ENCODE peak calls at places on chromosomes 2 and 18, in five cellular contexts. One of them, this sample, is unnamed.

GRCh38 chr2:232028631-232029030 is 67.1 kb downstream of the DIS3L2 start:
- DNase-seq in K562: no peak
- DNase-seq in GM12878: no peak
- DNase-seq in HepG2: no peak
- DNase-seq in SK-N-SH: no peak
- DNase-seq in this sample: no peak

GRCh38 chr2:231854616-231855125 is 68.4 kb downstream of the COPS7B start:
- DNase-seq in GM12878: no peak
- DNase-seq in K562: no peak
- DNase-seq in SK-N-SH: no peak
- DNase-seq in HepG2: no peak
- DNase-seq in this sample: no peak

GRCh38 chr2:84251651-84252278 is 207.3 kb downstream of the SUCLG1 start:
- DNase-seq in HepG2: no peak
- DNase-seq in SK-N-SH: no peak
- DNase-seq in K562: no peak
- DNase-seq in GM12878: no peak
- DNase-seq in this sample: no peak

GRCh38 chr2:45199973-45200372 is 190.7 kb upstream of the SIX2 start:
- DNase-seq in K562: no peak
- DNase-seq in GM12878: no peak
- DNase-seq in SK-N-SH: no peak
- DNase-seq in HepG2: no peak
- DNase-seq in this sample: no peak

GRCh38 chr2:84792856-84793522 is 87.9 kb downstream of the TRABD2A start:
- DNase-seq in K562: no peak
- DNase-seq in GM12878: no peak
- DNase-seq in HepG2: no peak
- DNase-seq in SK-N-SH: no peak
- DNase-seq in this sample: peak

GRCh38 chr2:33166287-33166881 is 219.6 kb downstream of the LTBP1 start:
- DNase-seq in HepG2: no peak
- DNase-seq in K562: no peak
- DNase-seq in GM12878: no peak
- DNase-seq in SK-N-SH: no peak
- DNase-seq in this sample: no peak

GRCh38 chr18:62280058-62280457 is 45.1 kb upstream of the TNFRSF11A start:
- DNase-seq in HepG2: no peak
- DNase-seq in K562: no peak
- DNase-seq in GM12878: no peak
- DNase-seq in SK-N-SH: no peak
- DNase-seq in this sample: no peak

GRCh38 chr2:18559941-18560796 is at the start of gene RDH14:
- DNase-seq in GM12878: peak
- DNase-seq in K562: peak
- DNase-seq in SK-N-SH: peak
- DNase-seq in HepG2: peak
- DNase-seq in this sample: peak

GRCh38 chr2:120243211-120243610 is 9.4 kb upstream of the RALB start:
- DNase-seq in GM12878: no peak
- DNase-seq in SK-N-SH: no peak
- DNase-seq in HepG2: no peak
- DNase-seq in K562: no peak
- DNase-seq in this sample: no peak

GRCh38 chr2:189951791-189952535 is 110.6 kb downstream of the MSTN start:
- DNase-seq in GM12878: no peak
- DNase-seq in K562: no peak
- DNase-seq in HepG2: no peak
- DNase-seq in SK-N-SH: no peak
- DNase-seq in this sample: peak

GRCh38 chr2:127235082-127235702 is 15.1 kb upstream of the CYP27C1 start:
- DNase-seq in SK-N-SH: no peak
- DNase-seq in GM12878: no peak
- DNase-seq in K562: no peak
- DNase-seq in HepG2: no peak
- DNase-seq in this sample: no peak

GRCh38 chr18:22493255-22493654 is 75.5 kb upstream of the CTAGE1 start:
- DNase-seq in K562: peak
- DNase-seq in HepG2: no peak
- DNase-seq in GM12878: no peak
- DNase-seq in SK-N-SH: no peak
- DNase-seq in this sample: no peak

GRCh38 chr2:17300141-17300540 is 218.1 kb downstream of the RAD51AP2 start:
- DNase-seq in HepG2: no peak
- DNase-seq in K562: no peak
- DNase-seq in SK-N-SH: no peak
- DNase-seq in GM12878: no peak
- DNase-seq in this sample: peak

GRCh38 chr2:201171259-201171814 is 11.6 kb upstream of the CASP10 start:
- DNase-seq in HepG2: no peak
- DNase-seq in K562: no peak
- DNase-seq in SK-N-SH: no peak
- DNase-seq in GM12878: no peak
- DNase-seq in this sample: no peak

GRCh38 chr2:77443076-77443475 is 79.1 kb downstream of the LRRTM4 start:
- DNase-seq in HepG2: no peak
- DNase-seq in GM12878: no peak
- DNase-seq in K562: no peak
- DNase-seq in SK-N-SH: no peak
- DNase-seq in this sample: no peak

GRCh38 chr18:77046994-77047393 is 85.6 kb downstream of the MBP start:
- DNase-seq in GM12878: no peak
- DNase-seq in HepG2: no peak
- DNase-seq in K562: no peak
- DNase-seq in SK-N-SH: no peak
- DNase-seq in this sample: no peak

GRCh38 chr2:187553908-187554703 is at the start of gene TFPI:
- DNase-seq in GM12878: no peak
- DNase-seq in K562: peak
- DNase-seq in SK-N-SH: no peak
- DNase-seq in HepG2: peak
- DNase-seq in this sample: no peak

GRCh38 chr2:218323526-218324472 is 31.5 kb upstream of the TMBIM1 start:
- DNase-seq in K562: no peak
- DNase-seq in SK-N-SH: no peak
- DNase-seq in GM12878: no peak
- DNase-seq in HepG2: peak
- DNase-seq in this sample: peak

GRCh38 chr18:43627833-43628370 is 350.6 kb upstream of the SYT4 start:
- DNase-seq in K562: no peak
- DNase-seq in HepG2: no peak
- DNase-seq in GM12878: no peak
- DNase-seq in SK-N-SH: no peak
- DNase-seq in this sample: no peak

GRCh38 chr2:99662761-99663341 is 173.0 kb upstream of the REV1 start:
- DNase-seq in K562: no peak
- DNase-seq in GM12878: no peak
- DNase-seq in HepG2: no peak
- DNase-seq in SK-N-SH: no peak
- DNase-seq in this sample: no peak

GRCh38 chr2:158321264-158321663 is 135.3 kb downstream of the CCDC148 start:
- DNase-seq in K562: no peak
- DNase-seq in HepG2: no peak
- DNase-seq in SK-N-SH: no peak
- DNase-seq in GM12878: no peak
- DNase-seq in this sample: no peak

GRCh38 chr2:27494944-27495554 is at the start of gene FNDC4:
- DNase-seq in GM12878: no peak
- DNase-seq in SK-N-SH: peak
- DNase-seq in K562: peak
- DNase-seq in HepG2: no peak
- DNase-seq in this sample: peak

DNA sequence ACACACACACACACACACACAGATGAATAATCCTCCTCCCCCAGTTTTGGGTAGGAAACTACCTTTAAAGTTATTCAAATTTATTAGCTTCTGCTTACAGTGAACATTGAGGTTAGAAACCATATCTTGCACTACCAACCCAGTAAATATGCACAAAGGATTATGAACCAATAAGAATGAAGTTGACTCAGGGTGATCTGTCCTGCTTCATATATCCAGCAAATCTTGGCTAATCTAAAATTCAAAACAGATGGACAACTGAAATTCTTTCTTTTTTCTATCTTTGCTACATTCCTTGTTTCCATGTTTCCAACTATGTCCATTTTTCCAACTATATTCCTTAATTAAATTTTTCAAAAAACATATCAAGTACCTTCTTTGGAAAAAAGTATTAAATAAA is 149.3 kb downstream of the FAM124B start:
- DNase-seq in HepG2: no peak
- DNase-seq in GM12878: no peak
- DNase-seq in SK-N-SH: peak
- DNase-seq in K562: no peak
- DNase-seq in this sample: no peak
- TF ChIP-seq CHD2 in HepG2: no peak
- TF ChIP-seq CHD2 in GM12878: no peak
- TF ChIP-seq CHD2 in SK-N-SH: no peak
- TF ChIP-seq CHD2 in K562: no peak
- TF ChIP-seq CHD2 in this sample: no peak

GRCh38 chr2:111985514-111985913 is 69.6 kb upstream of the TMEM87B start:
- DNase-seq in GM12878: no peak
- DNase-seq in SK-N-SH: no peak
- DNase-seq in K562: no peak
- DNase-seq in HepG2: no peak
- DNase-seq in this sample: no peak
- TF ChIP-seq CHD2 in GM12878: no peak
- TF ChIP-seq CHD2 in SK-N-SH: no peak
- TF ChIP-seq CHD2 in K562: no peak
- TF ChIP-seq CHD2 in HepG2: no peak
- TF ChIP-seq CHD2 in this sample: no peak

GRCh38 chr2:197209274-197209673 is 101.3 kb downstream of the ANKRD44 start:
- DNase-seq in SK-N-SH: no peak
- DNase-seq in HepG2: no peak
- DNase-seq in GM12878: no peak
- DNase-seq in K562: no peak
- DNase-seq in this sample: no peak

GRCh38 chr2:197211881-197212342 is 98.7 kb downstream of the ANKRD44 start:
- DNase-seq in HepG2: no peak
- DNase-seq in K562: no peak
- DNase-seq in GM12878: no peak
- DNase-seq in SK-N-SH: no peak
- DNase-seq in this sample: no peak

GRCh38 chr2:197209742-197210408 is 100.7 kb downstream of the ANKRD44 start:
- DNase-seq in SK-N-SH: no peak
- DNase-seq in HepG2: no peak
- DNase-seq in GM12878: peak
- DNase-seq in K562: no peak
- DNase-seq in this sample: no peak

GRCh38 chr2:197210450-197210849 is 100.1 kb downstream of the ANKRD44 start:
- DNase-seq in GM12878: no peak
- DNase-seq in SK-N-SH: no peak
- DNase-seq in HepG2: no peak
- DNase-seq in K562: peak
- DNase-seq in this sample: no peak

GRCh38 chr2:197212344-197213262 is 98.0 kb downstream of the ANKRD44 start:
- DNase-seq in K562: no peak
- DNase-seq in SK-N-SH: no peak
- DNase-seq in GM12878: no peak
- DNase-seq in HepG2: no peak
- DNase-seq in this sample: no peak
- TF ChIP-seq CHD2 in K562: no peak
- TF ChIP-seq CHD2 in SK-N-SH: no peak
- TF ChIP-seq CHD2 in GM12878: no peak
- TF ChIP-seq CHD2 in HepG2: no peak
- TF ChIP-seq CHD2 in this sample: no peak

GRCh38 chr2:165251361-165251760 is 12.1 kb downstream of the SCN2A start:
- DNase-seq in GM12878: no peak
- DNase-seq in HepG2: no peak
- DNase-seq in K562: no peak
- DNase-seq in SK-N-SH: no peak
- DNase-seq in this sample: no peak
- TF ChIP-seq CHD2 in GM12878: no peak
- TF ChIP-seq CHD2 in HepG2: no peak
- TF ChIP-seq CHD2 in K562: no peak
- TF ChIP-seq CHD2 in SK-N-SH: no peak
- TF ChIP-seq CHD2 in this sample: no peak

GRCh38 chr2:7813541-7814310 is 868.1 kb upstream of the ID2 start:
- DNase-seq in SK-N-SH: no peak
- DNase-seq in K562: no peak
- DNase-seq in GM12878: no peak
- DNase-seq in HepG2: no peak
- DNase-seq in this sample: no peak
- TF ChIP-seq CHD2 in SK-N-SH: no peak
- TF ChIP-seq CHD2 in K562: no peak
- TF ChIP-seq CHD2 in GM12878: no peak
- TF ChIP-seq CHD2 in HepG2: no peak
- TF ChIP-seq CHD2 in this sample: no peak

GRCh38 chr2:20668470-20668869 is 1.5 kb downstream of the GDF7 start:
- DNase-seq in K562: no peak
- DNase-seq in SK-N-SH: peak
- DNase-seq in HepG2: no peak
- DNase-seq in GM12878: no peak
- DNase-seq in this sample: no peak

GRCh38 chr2:20668871-20669475 is 2.0 kb downstream of the GDF7 start:
- DNase-seq in SK-N-SH: peak
- DNase-seq in GM12878: no peak
- DNase-seq in K562: no peak
- DNase-seq in HepG2: no peak
- DNase-seq in this sample: no peak

GRCh38 chr2:20666364-20667150 is at the start of gene GDF7:
- DNase-seq in K562: peak
- DNase-seq in SK-N-SH: peak
- DNase-seq in HepG2: peak
- DNase-seq in GM12878: no peak
- DNase-seq in this sample: no peak

GRCh38 chr2:20667151-20667530 is 197 bp downstream of the GDF7 start:
- DNase-seq in HepG2: no peak
- DNase-seq in K562: peak
- DNase-seq in GM12878: no peak
- DNase-seq in SK-N-SH: peak
- DNase-seq in this sample: no peak

GRCh38 chr2:20667531-20668401 is 822 bp downstream of the GDF7 start:
- DNase-seq in K562: no peak
- DNase-seq in HepG2: no peak
- DNase-seq in GM12878: no peak
- DNase-seq in SK-N-SH: peak
- DNase-seq in this sample: no peak
- TF ChIP-seq CHD2 in K562: no peak
- TF ChIP-seq CHD2 in HepG2: no peak
- TF ChIP-seq CHD2 in GM12878: no peak
- TF ChIP-seq CHD2 in SK-N-SH: no peak
- TF ChIP-seq CHD2 in this sample: no peak

GRCh38 chr2:229252996-229253395 is 18.1 kb downstream of the PID1 start:
- DNase-seq in K562: no peak
- DNase-seq in HepG2: no peak
- DNase-seq in GM12878: no peak
- DNase-seq in SK-N-SH: no peak
- DNase-seq in this sample: no peak
- TF ChIP-seq CHD2 in K562: no peak
- TF ChIP-seq CHD2 in HepG2: no peak
- TF ChIP-seq CHD2 in GM12878: no peak
- TF ChIP-seq CHD2 in SK-N-SH: no peak
- TF ChIP-seq CHD2 in this sample: no peak

This sample was measured in A549.